ENCODE peak calls at places on chromosomes 11 and 22, in six cellular contexts. B is RWPE2, D is HuH-7.5, N is fibroblast of mammary gland, Y is H54, U is globus pallidus. L is an unnamed sample.
A peak's percentile ranks its signal among the peaks of the same experiment; 100 is the strongest.

GRCh38 chr11:36540998-36541397 is 26.8 kb upstream of the RAG1 start:
- DNase-seq in B (no peak), D (no peak), N (peak; percentile 73), Y (peak; percentile 25), U (peak; percentile 60), L (peak; percentile 59)

GRCh38 chr22:36467946-36468345 is 13.5 kb downstream of the TXN2 start:
- DNase-seq in B (peak; percentile 91), D (no peak), N (peak; percentile 94), Y (peak; percentile 50), U (no peak), L (no peak)

GRCh38 chr22:44335903-44336803 is 23.4 kb upstream of the SHISAL1 start:
- DNase-seq in B (no peak), D (no peak), N (no peak), Y (no peak), U (no peak), L (no peak)

GRCh38 chr22:44622147-44622427 is 79.9 kb upstream of the PRR5 start:
- DNase-seq in B (no peak), D (no peak), N (no peak), Y (no peak), U (no peak), L (no peak)

GRCh38 chr11:130786987-130787688 is 129.1 kb downstream of the SNX19 start:
- DNase-seq in B (no peak), D (no peak), N (no peak), Y (peak; percentile 36), U (no peak), L (no peak)

GRCh38 chr11:10524471-10524870 is 16.5 kb downstream of the RNF141 start:
- DNase-seq in B (no peak), D (no peak), N (no peak), Y (no peak), U (no peak), L (no peak)

GRCh38 chr11:16896716-16897115 is 117.5 kb downstream of the PLEKHA7 start:
- DNase-seq in B (no peak), D (no peak), N (no peak), Y (no peak), U (no peak), L (no peak)

GRCh38 chr11:102836290-102836875 is 7.0 kb downstream of the MMP3 start:
- DNase-seq in B (no peak), D (no peak), N (peak; percentile 74), Y (no peak), U (no peak), L (no peak)

GRCh38 chr22:24968066-24968561 is 15.6 kb downstream of the KIAA1671 start:
- DNase-seq in B (peak; percentile 85), D (no peak), N (no peak), Y (no peak), U (no peak), L (no peak)

GRCh38 chr11:6646631-6647281 is 8.9 kb downstream of the DCHS1 start:
- DNase-seq in B (no peak), D (no peak), N (peak; percentile 78), Y (no peak), U (no peak), L (peak; percentile 78)

GRCh38 chr22:35140879-35141745 is 75.2 kb downstream of the ISX start:
- DNase-seq in B (no peak), D (no peak), N (no peak), Y (peak; percentile 23), U (no peak), L (peak; percentile 73)

GRCh38 chr22:32723632-32724031 is 77.9 kb upstream of the TIMP3 start:
- DNase-seq in B (peak; percentile 67), D (no peak), N (peak; percentile 94), Y (peak; percentile 47), U (peak; percentile 31), L (peak; percentile 39)

GRCh38 chr11:8732748-8733241 is 50.2 kb downstream of the RPL27A start:
- DNase-seq in B (no peak), D (no peak), N (peak; percentile 85), Y (peak; percentile 91), U (peak; percentile 34), L (no peak)

GRCh38 chr11:47593934-47594855 is at the start of gene C1QTNF4:
- DNase-seq in B (no peak), D (no peak), N (no peak), Y (no peak), U (no peak), L (no peak)

GRCh38 chr11:17291710-17292109 is 15.2 kb downstream of the NUCB2 start:
- DNase-seq in B (no peak), D (no peak), N (no peak), Y (no peak), U (no peak), L (no peak)

GRCh38 chr22:37898441-37899181 is 7.5 kb upstream of the MICALL1 start:
- DNase-seq in B (peak; percentile 97), D (no peak), N (no peak), Y (no peak), U (peak; percentile 89), L (no peak)

GRCh38 chr11:10930961-10931760 is 73.3 kb upstream of the ZBED5 start:
- DNase-seq in B (no peak), D (peak; percentile 24), N (peak; percentile 78), Y (peak; percentile 48), U (peak; percentile 37), L (peak; percentile 65)

GRCh38 chr11:71462726-71463125 is 9.7 kb downstream of the NADSYN1 start:
- DNase-seq in B (peak; percentile 38), D (no peak), N (no peak), Y (no peak), U (no peak), L (no peak)

GRCh38 chr11:128448981-128449713 is 138.2 kb downstream of the ETS1 start:
- DNase-seq in B (no peak), D (no peak), N (no peak), Y (no peak), U (no peak), L (no peak)

GRCh38 chr11:2780850-2781412 is 81.1 kb upstream of the KCNQ1OT1 start:
- DNase-seq in B (no peak), D (no peak), N (no peak), Y (no peak), U (no peak), L (no peak)